ENCODE peak calls at places on chromosomes 3 and 15, in seven cellular contexts. P, L, M, K, C, Z and Y are unnamed samples. For H3K4me1, the result is how much of the 10 kb centered on the place peaks cover.

GRCh38 chr15:44219073-44219472 is 24.0 kb upstream of the FRMD5 start:
- DNase-seq in P (no peak), L (no peak), M (no peak), K (no peak), C (no peak), Z (no peak), Y (no peak)

GRCh38 chr15:68290715-68291114 is 13.2 kb downstream of the FEM1B start:
- DNase-seq in P (no peak), L (no peak), M (no peak), K (no peak), C (no peak), Z (peak), Y (no peak)

GRCh38 chr15:59274126-59274970 is 67.7 kb downstream of the LDHAL6B start:
- DNase-seq in P (no peak), L (no peak), M (no peak), K (no peak), C (no peak), Z (no peak), Y (no peak)

GRCh38 chr3:170330366-170330765 is 27.1 kb upstream of the SKIL start:
- DNase-seq in P (no peak), L (peak), M (no peak), K (peak), C (no peak), Z (no peak), Y (no peak)

GRCh38 chr3:13543251-13543650 is 5.7 kb upstream of the FBLN2 start:
- DNase-seq in P (no peak), L (no peak), M (no peak), K (peak), C (no peak), Z (peak), Y (peak)

GRCh38 chr3:157865449-157865862 is 240.8 kb downstream of the SHOX2 start:
- DNase-seq in P (no peak), L (no peak), M (no peak), K (peak), C (no peak), Z (no peak), Y (no peak)

GRCh38 chr3:129399895-129400357 is 28.5 kb downstream of the EFCAB12 start:
- DNase-seq in P (no peak), L (no peak), M (no peak), K (no peak), C (no peak), Z (peak), Y (no peak)

GRCh38 chr3:107942244-107942643 is 148.6 kb downstream of the CD47 start:
- DNase-seq in P (no peak), L (no peak), M (no peak), K (no peak), C (peak), Z (no peak), Y (no peak)

GRCh38 chr3:71987089-71987735 is 202.3 kb upstream of the PROK2 start:
- DNase-seq in P (no peak), L (no peak), M (no peak), K (no peak), C (no peak), Z (no peak), Y (no peak)

GRCh38 chr3:117263735-117264134 is 554.2 kb downstream of the TUSC7 start:
- DNase-seq in P (no peak), L (no peak), M (no peak), K (no peak), C (no peak), Z (no peak), Y (no peak)

GRCh38 chr15:41512512-41513281 is 930 bp downstream of the LTK start:
- DNase-seq in P (peak), L (peak), M (no peak), K (no peak), C (no peak), Z (no peak), Y (no peak)

GRCh38 chr3:19347701-19348100 is 199.4 kb downstream of the KCNH8 start:
- DNase-seq in P (no peak), L (no peak), M (no peak), K (no peak), C (no peak), Z (no peak), Y (no peak)

GRCh38 chr3:9617736-9618135 is 31.6 kb upstream of the MTMR14 start:
- DNase-seq in P (no peak), L (no peak), M (no peak), K (no peak), C (no peak), Z (no peak), Y (no peak)

GRCh38 chr15:57472861-57473260 is 96.6 kb downstream of the CGNL1 start:
- DNase-seq in P (no peak), L (no peak), M (no peak), K (no peak), C (no peak), Z (no peak), Y (no peak)

GRCh38 chr3:126537730-126538281 is 13.9 kb downstream of the CHST13 start:
- DNase-seq in P (no peak), L (no peak), M (no peak), K (no peak), C (no peak), Z (no peak), Y (peak)

GRCh38 chr3:16978921-16979271 is 94.1 kb downstream of the PLCL2 start:
- DNase-seq in P (no peak), L (no peak), M (no peak), K (no peak), C (no peak), Z (no peak), Y (no peak)

GRCh38 chr3:16975083-16975482 is 90.3 kb downstream of the PLCL2 start:
- DNase-seq in P (no peak), L (no peak), M (no peak), K (no peak), C (no peak), Z (no peak), Y (no peak)

GRCh38 chr3:16982439-16982838 is 97.7 kb downstream of the PLCL2 start:
- DNase-seq in P (no peak), L (no peak), M (no peak), K (no peak), C (no peak), Z (no peak), Y (no peak)

GRCh38 chr3:16978234-16978920 is 93.6 kb downstream of the PLCL2 start:
- DNase-seq in P (no peak), L (no peak), M (no peak), K (no peak), C (no peak), Z (no peak), Y (no peak)
- H3K4me1 ChIP-seq in P (under half), L (under half), M (under half), K (under half), C (under half), Z (under half), Y (under half)

GRCh38 chr3:59381282-59381681 is 331.5 kb upstream of the CFAP20DC start:
- DNase-seq in P (no peak), L (no peak), M (no peak), K (no peak), C (no peak), Z (no peak), Y (no peak)
- TF ChIP-seq EP300 in P (no peak), L (no peak), M (no peak), K (no peak), C (no peak), Z (no peak), Y (no peak)

GRCh38 chr3:69084668-69085542 is at the start of gene ARL6IP5:
- DNase-seq in P (peak), L (peak), M (peak), K (peak), C (peak), Z (peak), Y (peak)
- H3K4me1 ChIP-seq in P (under half), L (half or more), M (under half), K (half or more), C (half or more), Z (under half), Y (half or more)

DNA sequence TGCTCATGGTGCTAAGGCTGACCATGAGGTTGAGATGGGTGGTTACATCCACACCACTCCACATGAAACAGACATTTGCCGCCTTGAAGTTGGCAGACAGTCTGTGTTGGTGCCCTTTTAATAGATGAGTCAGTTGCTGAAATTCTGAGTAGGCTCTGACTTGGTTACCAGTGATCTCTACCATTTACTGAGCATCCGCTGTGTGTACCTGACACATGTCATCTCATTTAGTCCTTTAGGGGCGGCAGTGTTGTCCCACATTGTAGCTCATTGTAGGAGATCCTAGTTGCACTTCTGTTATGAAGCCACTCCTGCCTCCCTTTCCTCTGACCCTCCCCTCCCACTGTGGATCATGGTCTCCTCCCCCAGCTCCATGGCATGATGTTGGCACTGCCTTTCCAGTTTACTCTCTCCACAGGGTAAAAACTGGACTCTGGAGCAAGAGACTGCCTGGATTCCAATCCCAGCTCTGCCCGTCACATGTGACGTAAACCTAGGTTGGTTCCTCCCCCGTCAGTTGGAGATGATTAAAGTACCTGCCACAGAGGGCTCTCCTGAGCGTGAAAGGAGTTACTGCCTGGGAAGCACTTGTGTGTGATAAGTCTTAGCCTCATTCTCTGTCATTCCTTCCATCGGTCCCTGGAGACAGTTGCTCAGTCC is 21.6 kb downstream of the SLCO3A1 start:
- DNase-seq in P (no peak), L (no peak), M (no peak), K (no peak), C (no peak), Z (no peak), Y (no peak)
- TF ChIP-seq EP300 in P (no peak), L (no peak), M (no peak), K (no peak), C (no peak), Z (no peak), Y (no peak)

GRCh38 chr3:152278674-152279427 is 10.1 kb downstream of the MBNL1 start:
- DNase-seq in P (no peak), L (no peak), M (no peak), K (no peak), C (no peak), Z (no peak), Y (no peak)
- H3K4me1 ChIP-seq in P (under half), L (half or more), M (under half), K (half or more), C (half or more), Z (under half), Y (half or more)

GRCh38 chr3:15050405-15051092 is 14.6 kb downstream of the MRPS25 start:
- DNase-seq in P (no peak), L (no peak), M (no peak), K (no peak), C (no peak), Z (no peak), Y (no peak)

GRCh38 chr3:15053541-15053940 is 11.6 kb downstream of the MRPS25 start:
- DNase-seq in P (no peak), L (no peak), M (no peak), K (no peak), C (no peak), Z (no peak), Y (no peak)

GRCh38 chr3:15055019-15055557 is 10.0 kb downstream of the MRPS25 start:
- DNase-seq in P (no peak), L (no peak), M (no peak), K (no peak), C (no peak), Z (no peak), Y (no peak)

GRCh38 chr3:15051531-15051930 is 13.6 kb downstream of the MRPS25 start:
- DNase-seq in P (peak), L (peak), M (no peak), K (peak), C (no peak), Z (no peak), Y (no peak)

GRCh38 chr3:15052335-15053242 is 12.5 kb downstream of the MRPS25 start:
- DNase-seq in P (peak), L (no peak), M (no peak), K (no peak), C (no peak), Z (no peak), Y (no peak)
- TF ChIP-seq EP300 in P (no peak), L (no peak), M (no peak), K (no peak), C (no peak), Z (no peak), Y (no peak)

DNA sequence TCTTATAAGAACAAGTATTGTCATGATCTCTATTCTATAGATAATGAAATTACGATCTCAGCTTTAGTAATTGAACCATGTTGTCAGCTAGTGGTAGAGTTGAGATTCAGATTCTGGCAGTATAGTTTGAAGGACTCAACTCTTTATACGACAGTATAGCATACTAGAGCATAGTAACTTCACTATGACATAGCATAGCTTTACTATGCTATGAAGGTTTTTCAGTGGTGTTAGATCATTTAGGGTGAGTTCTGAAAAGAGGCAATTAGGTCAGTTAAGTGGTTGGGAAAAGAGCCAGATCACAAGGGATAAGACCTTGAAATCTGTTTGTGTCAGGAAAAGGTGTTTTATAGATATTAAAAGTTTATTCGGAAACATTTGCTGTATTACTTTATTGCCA is 8.1 kb downstream of the STX19 start:
- DNase-seq in P (no peak), L (no peak), M (no peak), K (no peak), C (no peak), Z (no peak), Y (no peak)
- H3K4me1 ChIP-seq in P (under half), L (under half), M (under half), K (under half), C (under half), Z (under half), Y (under half)

DNA sequence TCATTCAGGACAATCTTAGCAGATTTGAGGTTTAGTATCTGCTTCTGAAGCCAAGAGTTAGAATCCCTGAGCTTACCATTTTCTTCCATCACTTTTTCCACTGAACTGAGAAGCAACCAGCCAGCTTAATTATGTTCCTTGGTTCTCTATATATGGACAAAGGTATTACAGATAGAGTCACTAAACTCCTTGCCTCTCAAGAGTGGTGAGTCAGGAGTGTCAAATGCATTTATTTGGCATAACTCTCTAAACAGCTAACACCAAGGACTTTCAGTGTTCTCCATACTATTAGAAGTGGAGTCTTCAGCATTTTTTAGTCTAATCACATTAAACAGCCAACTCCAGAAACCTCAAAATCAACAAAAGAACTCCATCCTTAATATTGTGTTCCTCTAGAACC is 239.3 kb downstream of the ALCAM start:
- DNase-seq in P (no peak), L (no peak), M (no peak), K (no peak), C (no peak), Z (no peak), Y (no peak)
- TF ChIP-seq EP300 in P (no peak), L (no peak), M (no peak), K (no peak), C (no peak), Z (no peak), Y (no peak)

GRCh38 chr3:149235599-149236424 is 14.2 kb upstream of the CP start:
- DNase-seq in P (no peak), L (no peak), M (no peak), K (no peak), C (no peak), Z (no peak), Y (no peak)

GRCh38 chr3:149231876-149232275 is 10.2 kb upstream of the CP start:
- DNase-seq in P (no peak), L (no peak), M (no peak), K (no peak), C (no peak), Z (no peak), Y (no peak)

GRCh38 chr3:149227591-149228268 is 6.1 kb upstream of the CP start:
- DNase-seq in P (no peak), L (no peak), M (no peak), K (no peak), C (no peak), Z (no peak), Y (no peak)

GRCh38 chr3:149234671-149235245 is 13.1 kb upstream of the CP start:
- DNase-seq in P (no peak), L (no peak), M (no peak), K (no peak), C (no peak), Z (no peak), Y (no peak)

GRCh38 chr3:149233323-149233722 is 11.7 kb upstream of the CP start:
- DNase-seq in P (no peak), L (no peak), M (no peak), K (no peak), C (no peak), Z (no peak), Y (no peak)
- H3K4me1 ChIP-seq in P (under half), L (under half), M (under half), K (under half), C (under half), Z (under half), Y (under half)

GRCh38 chr15:52257734-52258062 is 37.9 kb downstream of the MYO5C start:
- DNase-seq in P (no peak), L (no peak), M (no peak), K (no peak), C (no peak), Z (no peak), Y (no peak)
- TF ChIP-seq EP300 in P (no peak), L (no peak), M (no peak), K (no peak), C (no peak), Z (no peak), Y (no peak)